ENCODE peak calls at places on chromosomes 16 and 17, in eight cellular contexts. A is left ventricle myocardium inferior, M is GM12878, W is PC-3, T is neural progenitor cell, P is IMR-90, V is HCT116, X is hepatocyte. F is an unnamed sample. For H3K4me1, the result is how much of the 10 kb centered on the place peaks cover.

GRCh38 chr17:55296699-55297098 is 31.9 kb downstream of the HLF start:
- DNase-seq in W (no peak), X (no peak), T (no peak), A (no peak), P (no peak), M (no peak), V (no peak), F (no peak)

GRCh38 chr17:7321466-7321865 is 6.3 kb upstream of the GPS2 start:
- DNase-seq in W (no peak), X (no peak), P (no peak), V (no peak), A (no peak), M (no peak), T (no peak), F (no peak)

GRCh38 chr17:32125848-32126153 is 16.5 kb upstream of the RHOT1 start:
- DNase-seq in P (no peak), A (no peak), X (no peak), T (no peak), W (no peak), M (no peak), V (no peak), F (no peak)

GRCh38 chr17:74935585-74936469 is at the start of gene OTOP3:
- DNase-seq in W (no peak), M (no peak), V (no peak), T (peak), X (no peak), P (no peak), A (no peak), F (no peak)

GRCh38 chr16:324451-325334 is 27.8 kb downstream of the AXIN1 start:
- DNase-seq in P (no peak), W (no peak), M (no peak), A (peak), V (no peak), X (peak), T (no peak), F (peak)

GRCh38 chr16:15607700-15608396 is 35.1 kb downstream of the MARF1 start:
- DNase-seq in P (peak), X (no peak), V (no peak), M (no peak), W (no peak), T (no peak), A (peak), F (no peak)

GRCh38 chr17:81342062-81342699 is 47.1 kb upstream of the SLC38A10 start:
- DNase-seq in X (peak), V (no peak), P (no peak), T (no peak), M (no peak), W (peak), A (no peak), F (no peak)

GRCh38 chr17:7443499-7444485 is 1.1 kb upstream of the CHRNB1 start:
- DNase-seq in W (peak), M (no peak), V (no peak), X (no peak), P (peak), T (no peak), A (no peak), F (no peak)

GRCh38 chr17:12342609-12343248 is 322.1 kb downstream of the MAP2K4 start:
- DNase-seq in T (peak), W (peak), P (no peak), X (peak), V (peak), M (no peak), A (no peak), F (no peak)

GRCh38 chr17:73782641-73783381 is 138.6 kb upstream of the SDK2 start:
- DNase-seq in M (no peak), P (no peak), V (peak), A (no peak), X (no peak), T (peak), W (peak), F (no peak)

GRCh38 chr17:79130536-79131273 is 56.1 kb downstream of the ENGASE start:
- DNase-seq in W (no peak), X (no peak), P (no peak), A (no peak), M (no peak), T (no peak), V (no peak), F (no peak)

GRCh38 chr17:77737442-77738265 is 220.8 kb upstream of the TNRC6C start:
- DNase-seq in X (no peak), W (no peak), T (peak), P (no peak), V (no peak), M (no peak), A (no peak), F (no peak)

GRCh38 chr16:88500255-88500661 is 47.2 kb downstream of the ZFPM1 start:
- DNase-seq in W (no peak), V (no peak), X (no peak), A (peak), P (no peak), M (no peak), T (no peak), F (no peak)
- H3K27ac ChIP-seq in W (no peak), V (no peak), X (peak), A (peak), P (no peak), M (no peak), T (no peak), F (no peak)

GRCh38 chr17:3660311-3660891 is 8.0 kb downstream of the TAX1BP3 start:
- DNase-seq in P (no peak), W (no peak), X (no peak), T (no peak), V (no peak), M (no peak), A (peak), F (no peak)
- H3K4me1 ChIP-seq in P (under half), W (under half), X (under half), T (under half), V (under half), M (under half), A (half or more), F (under half)

GRCh38 chr17:68289936-68290267 is 1.0 kb downstream of the SLC16A6 start:
- DNase-seq in T (no peak), X (no peak), P (no peak), M (no peak), V (no peak), A (no peak), W (peak), F (no peak)

GRCh38 chr17:68289473-68289872 is 1.5 kb downstream of the SLC16A6 start:
- DNase-seq in T (no peak), V (no peak), X (no peak), W (peak), M (no peak), A (no peak), P (no peak), F (no peak)

GRCh38 chr17:68288804-68289203 is 2.1 kb downstream of the SLC16A6 start:
- DNase-seq in P (no peak), W (no peak), X (no peak), A (no peak), M (no peak), T (peak), V (no peak), F (no peak)

GRCh38 chr17:68290268-68290954 is 516 bp downstream of the SLC16A6 start:
- DNase-seq in X (peak), V (no peak), P (no peak), M (no peak), T (peak), A (peak), W (peak), F (peak)

DNA sequence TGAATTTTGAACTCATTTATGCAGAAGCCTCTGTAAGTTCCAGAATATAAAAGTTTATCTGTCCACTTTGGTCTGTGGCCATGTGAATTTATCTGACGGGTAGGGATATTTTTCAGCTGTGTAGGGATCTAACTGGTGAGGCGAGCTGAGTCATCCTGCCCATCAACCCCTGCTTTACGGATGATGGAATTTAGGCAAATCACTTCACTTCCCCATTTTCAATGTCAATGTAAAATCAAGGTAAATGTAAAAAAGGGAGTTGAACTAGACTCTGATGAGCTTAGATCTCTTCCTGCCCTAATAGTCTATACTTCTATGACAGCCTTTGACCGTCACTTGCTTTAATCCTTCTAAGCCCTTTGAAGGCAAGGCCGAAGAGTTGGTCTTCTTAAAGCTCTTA is 2.6 kb downstream of the SLC16A6 start:
- DNase-seq in V (no peak), P (no peak), A (no peak), X (no peak), T (no peak), M (peak), W (no peak), F (no peak)
- H3K27ac ChIP-seq in V (peak), P (no peak), A (no peak), X (no peak), T (no peak), M (peak), W (peak), F (no peak)

DNA sequence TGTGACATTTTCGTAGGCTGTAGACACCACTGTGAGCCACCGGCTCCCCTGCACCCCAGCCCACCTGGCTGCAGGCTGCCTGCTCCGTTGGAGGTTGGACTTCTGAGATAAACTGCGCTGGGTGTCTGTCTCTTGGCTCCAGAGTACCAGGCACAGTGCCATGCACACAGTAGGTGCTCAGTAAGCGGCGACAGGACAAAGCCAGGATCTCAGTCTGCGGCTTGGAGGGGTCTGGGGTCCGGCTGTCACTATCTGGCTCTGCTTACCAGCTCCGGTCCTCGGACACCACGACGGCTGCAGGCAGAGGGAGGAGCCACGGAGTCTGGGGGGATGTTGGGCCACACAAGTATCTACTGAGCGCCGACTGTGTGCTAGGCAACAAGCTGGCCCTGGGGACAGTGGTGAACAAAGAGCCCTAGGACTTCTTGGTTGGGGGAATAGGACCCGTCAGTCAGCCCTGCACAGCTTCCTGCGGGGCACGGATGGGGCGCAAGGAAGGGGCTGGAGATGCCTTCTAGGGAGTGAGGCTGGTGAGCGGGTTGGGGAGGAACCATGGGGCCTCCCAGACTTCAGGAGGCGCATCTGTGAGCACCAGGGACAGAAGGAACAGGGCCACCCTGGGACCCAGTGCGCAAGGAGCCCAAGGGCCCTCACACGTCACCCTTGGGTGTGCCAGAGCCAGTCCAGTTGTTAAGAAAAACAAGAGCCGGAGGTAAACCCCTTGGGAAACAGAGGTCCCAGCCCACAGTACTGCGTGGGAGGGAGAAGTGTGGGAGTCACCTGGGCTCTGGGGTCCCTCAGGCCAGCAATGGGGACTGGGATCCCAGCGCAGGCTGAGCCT is 17.3 kb downstream of the JPH3 start:
- DNase-seq in P (no peak), V (no peak), T (no peak), A (no peak), X (no peak), M (no peak), W (no peak), F (peak)
- H3K4me1 ChIP-seq in P (under half), V (under half), T (under half), A (under half), X (under half), M (under half), W (under half), F (under half)